ENCODE peak calls at places on chromosomes 2 and 18, in nine cellular contexts. One of them, this sample, is unnamed.

GRCh38 chr2:30771200-30771599 is 36.0 kb downstream of the CAPN13 start:
- DNase-seq in GM23248: no peak
- DNase-seq in A172: no peak
- DNase-seq in T47D: no peak
- DNase-seq in kidney tubule cell: no peak
- DNase-seq in NCI-H510A treated with DMSO at 0.1 percent for 48 hours: no peak
- DNase-seq in EH: no peak
- DNase-seq in BJ: no peak
- DNase-seq in progenitor cell of endocrine pancreas: no peak
- DNase-seq in this sample: no peak

GRCh38 chr18:50128506-50129271 is 66.3 kb downstream of the MYO5B start:
- DNase-seq in GM23248: no peak
- DNase-seq in A172: no peak
- DNase-seq in T47D: no peak
- DNase-seq in kidney tubule cell: peak
- DNase-seq in NCI-H510A treated with DMSO at 0.1 percent for 48 hours: peak
- DNase-seq in EH: no peak
- DNase-seq in BJ: no peak
- DNase-seq in progenitor cell of endocrine pancreas: no peak
- DNase-seq in this sample: no peak

GRCh38 chr2:239028253-239028619 is 180.4 kb downstream of the TWIST2 start:
- DNase-seq in GM23248: peak
- DNase-seq in A172: no peak
- DNase-seq in T47D: no peak
- DNase-seq in kidney tubule cell: no peak
- DNase-seq in NCI-H510A treated with DMSO at 0.1 percent for 48 hours: no peak
- DNase-seq in EH: no peak
- DNase-seq in BJ: no peak
- DNase-seq in progenitor cell of endocrine pancreas: no peak
- DNase-seq in this sample: no peak

GRCh38 chr2:228507231-228507824 is 325.8 kb upstream of the SPHKAP start:
- DNase-seq in GM23248: no peak
- DNase-seq in A172: no peak
- DNase-seq in T47D: no peak
- DNase-seq in kidney tubule cell: no peak
- DNase-seq in NCI-H510A treated with DMSO at 0.1 percent for 48 hours: no peak
- DNase-seq in EH: no peak
- DNase-seq in BJ: no peak
- DNase-seq in progenitor cell of endocrine pancreas: no peak
- DNase-seq in this sample: no peak

GRCh38 chr2:143433158-143433557 is 303.9 kb downstream of the ARHGAP15 start:
- DNase-seq in GM23248: no peak
- DNase-seq in A172: no peak
- DNase-seq in T47D: peak
- DNase-seq in kidney tubule cell: no peak
- DNase-seq in NCI-H510A treated with DMSO at 0.1 percent for 48 hours: no peak
- DNase-seq in EH: peak
- DNase-seq in BJ: no peak
- DNase-seq in progenitor cell of endocrine pancreas: no peak
- DNase-seq in this sample: peak

GRCh38 chr2:126535408-126535807 is 120.5 kb upstream of the GYPC start:
- DNase-seq in GM23248: no peak
- DNase-seq in A172: no peak
- DNase-seq in T47D: no peak
- DNase-seq in kidney tubule cell: no peak
- DNase-seq in NCI-H510A treated with DMSO at 0.1 percent for 48 hours: no peak
- DNase-seq in EH: no peak
- DNase-seq in BJ: no peak
- DNase-seq in progenitor cell of endocrine pancreas: no peak
- DNase-seq in this sample: no peak

GRCh38 chr2:24919977-24920812 is at the start of gene ADCY3:
- DNase-seq in GM23248: peak
- DNase-seq in A172: peak
- DNase-seq in T47D: peak
- DNase-seq in kidney tubule cell: peak
- DNase-seq in NCI-H510A treated with DMSO at 0.1 percent for 48 hours: no peak
- DNase-seq in EH: peak
- DNase-seq in BJ: no peak
- DNase-seq in progenitor cell of endocrine pancreas: peak
- DNase-seq in this sample: peak

GRCh38 chr2:226794751-226795171 is 4.9 kb downstream of the IRS1 start:
- DNase-seq in GM23248: peak
- DNase-seq in A172: peak
- DNase-seq in T47D: peak
- DNase-seq in kidney tubule cell: peak
- DNase-seq in NCI-H510A treated with DMSO at 0.1 percent for 48 hours: no peak
- DNase-seq in EH: peak
- DNase-seq in BJ: no peak
- DNase-seq in progenitor cell of endocrine pancreas: no peak
- DNase-seq in this sample: peak

GRCh38 chr2:172333626-172334330 is 93.6 kb upstream of the ITGA6 start:
- DNase-seq in GM23248: no peak
- DNase-seq in A172: no peak
- DNase-seq in T47D: no peak
- DNase-seq in kidney tubule cell: no peak
- DNase-seq in NCI-H510A treated with DMSO at 0.1 percent for 48 hours: no peak
- DNase-seq in EH: no peak
- DNase-seq in BJ: no peak
- DNase-seq in progenitor cell of endocrine pancreas: no peak
- DNase-seq in this sample: no peak

GRCh38 chr2:113857454-113857853 is 32.4 kb upstream of the ACTR3 start:
- DNase-seq in GM23248: no peak
- DNase-seq in A172: no peak
- DNase-seq in T47D: no peak
- DNase-seq in kidney tubule cell: no peak
- DNase-seq in NCI-H510A treated with DMSO at 0.1 percent for 48 hours: no peak
- DNase-seq in EH: no peak
- DNase-seq in BJ: no peak
- DNase-seq in progenitor cell of endocrine pancreas: no peak
- DNase-seq in this sample: no peak

GRCh38 chr2:227849906-227850305 is 21.5 kb upstream of the DAW1 start:
- DNase-seq in GM23248: peak
- DNase-seq in A172: peak
- DNase-seq in T47D: no peak
- DNase-seq in kidney tubule cell: peak
- DNase-seq in NCI-H510A treated with DMSO at 0.1 percent for 48 hours: no peak
- DNase-seq in EH: peak
- DNase-seq in BJ: no peak
- DNase-seq in progenitor cell of endocrine pancreas: no peak
- DNase-seq in this sample: no peak

GRCh38 chr2:118003396-118003824 is 10.5 kb downstream of the CCDC93 start:
- DNase-seq in GM23248: peak
- DNase-seq in A172: peak
- DNase-seq in T47D: peak
- DNase-seq in kidney tubule cell: peak
- DNase-seq in NCI-H510A treated with DMSO at 0.1 percent for 48 hours: peak
- DNase-seq in EH: peak
- DNase-seq in BJ: peak
- DNase-seq in progenitor cell of endocrine pancreas: peak
- DNase-seq in this sample: peak

GRCh38 chr2:123101434-123101833 is 923.7 kb upstream of the CNTNAP5 start:
- DNase-seq in GM23248: no peak
- DNase-seq in A172: no peak
- DNase-seq in T47D: no peak
- DNase-seq in kidney tubule cell: no peak
- DNase-seq in NCI-H510A treated with DMSO at 0.1 percent for 48 hours: no peak
- DNase-seq in EH: no peak
- DNase-seq in BJ: no peak
- DNase-seq in progenitor cell of endocrine pancreas: no peak
- DNase-seq in this sample: no peak

GRCh38 chr2:234187646-234188174 is 137.2 kb downstream of the SPP2 start:
- DNase-seq in GM23248: no peak
- DNase-seq in A172: no peak
- DNase-seq in T47D: no peak
- DNase-seq in kidney tubule cell: no peak
- DNase-seq in NCI-H510A treated with DMSO at 0.1 percent for 48 hours: no peak
- DNase-seq in EH: no peak
- DNase-seq in BJ: no peak
- DNase-seq in progenitor cell of endocrine pancreas: no peak
- DNase-seq in this sample: no peak

GRCh38 chr2:177559638-177560037 is 167.1 kb downstream of the AGPS start:
- DNase-seq in GM23248: no peak
- DNase-seq in A172: no peak
- DNase-seq in T47D: no peak
- DNase-seq in kidney tubule cell: no peak
- DNase-seq in NCI-H510A treated with DMSO at 0.1 percent for 48 hours: no peak
- DNase-seq in EH: no peak
- DNase-seq in BJ: no peak
- DNase-seq in progenitor cell of endocrine pancreas: no peak
- DNase-seq in this sample: no peak

GRCh38 chr2:129888896-129889295 is 90.6 kb upstream of the RAB6C start:
- DNase-seq in GM23248: peak
- DNase-seq in A172: no peak
- DNase-seq in T47D: no peak
- DNase-seq in kidney tubule cell: peak
- DNase-seq in NCI-H510A treated with DMSO at 0.1 percent for 48 hours: no peak
- DNase-seq in EH: peak
- DNase-seq in BJ: no peak
- DNase-seq in progenitor cell of endocrine pancreas: no peak
- DNase-seq in this sample: no peak

GRCh38 chr18:40939636-40940035 is 1015.4 kb upstream of the PIK3C3 start:
- DNase-seq in GM23248: no peak
- DNase-seq in A172: peak
- DNase-seq in T47D: no peak
- DNase-seq in kidney tubule cell: no peak
- DNase-seq in NCI-H510A treated with DMSO at 0.1 percent for 48 hours: no peak
- DNase-seq in EH: no peak
- DNase-seq in BJ: no peak
- DNase-seq in progenitor cell of endocrine pancreas: no peak
- DNase-seq in this sample: no peak